ENCODE peak calls at places on chromosome 10, in five cellular contexts. One of them, this sample, is unnamed.

GRCh38 chr10:27635290-27635689 is 110.3 kb downstream of the MKX start:
- DNase-seq in colonic mucosa: peak
- DNase-seq in SK-N-SH: no peak
- DNase-seq in left lung: no peak
- DNase-seq in PC-9: no peak
- DNase-seq in this sample: no peak

GRCh38 chr10:111347386-111348005 is 270.7 kb downstream of the ADRA2A start:
- DNase-seq in colonic mucosa: peak
- DNase-seq in SK-N-SH: no peak
- DNase-seq in left lung: no peak
- DNase-seq in PC-9: no peak
- DNase-seq in this sample: no peak

GRCh38 chr10:2744547-2745212 is 322.7 kb upstream of the PFKP start:
- DNase-seq in colonic mucosa: no peak
- DNase-seq in SK-N-SH: no peak
- DNase-seq in left lung: no peak
- DNase-seq in PC-9: no peak
- DNase-seq in this sample: no peak

GRCh38 chr10:124837687-124838086 is 36.1 kb downstream of the ABRAXAS2 start:
- DNase-seq in colonic mucosa: no peak
- DNase-seq in SK-N-SH: peak
- DNase-seq in left lung: no peak
- DNase-seq in PC-9: no peak
- DNase-seq in this sample: no peak

GRCh38 chr10:1542941-1543340 is 194.4 kb downstream of the ADARB2 start:
- DNase-seq in colonic mucosa: no peak
- DNase-seq in SK-N-SH: no peak
- DNase-seq in left lung: no peak
- DNase-seq in PC-9: no peak
- DNase-seq in this sample: no peak

GRCh38 chr10:67306588-67307205 is 380.9 kb downstream of the LRRTM3 start:
- DNase-seq in colonic mucosa: no peak
- DNase-seq in SK-N-SH: peak
- DNase-seq in left lung: no peak
- DNase-seq in PC-9: no peak
- DNase-seq in this sample: no peak

GRCh38 chr10:86756511-86757109 is at the start of gene BMPR1A:
- DNase-seq in colonic mucosa: peak
- DNase-seq in SK-N-SH: peak
- DNase-seq in left lung: peak
- DNase-seq in PC-9: peak
- DNase-seq in this sample: no peak

GRCh38 chr10:114996542-114996941 is 58.5 kb downstream of the TRUB1 start:
- DNase-seq in colonic mucosa: no peak
- DNase-seq in SK-N-SH: no peak
- DNase-seq in left lung: no peak
- DNase-seq in PC-9: no peak
- DNase-seq in this sample: no peak

GRCh38 chr10:128854965-128855364 is 612.1 kb upstream of the MGMT start:
- DNase-seq in colonic mucosa: peak
- DNase-seq in SK-N-SH: no peak
- DNase-seq in left lung: peak
- DNase-seq in PC-9: no peak
- DNase-seq in this sample: no peak

GRCh38 chr10:123862421-123863188 is 29.0 kb downstream of the CPXM2 start:
- DNase-seq in colonic mucosa: no peak
- DNase-seq in SK-N-SH: no peak
- DNase-seq in left lung: no peak
- DNase-seq in PC-9: no peak
- DNase-seq in this sample: no peak

GRCh38 chr10:129760003-129760315 is 204.1 kb downstream of the EBF3 start:
- DNase-seq in colonic mucosa: peak
- DNase-seq in SK-N-SH: no peak
- DNase-seq in left lung: peak
- DNase-seq in PC-9: no peak
- DNase-seq in this sample: no peak

GRCh38 chr10:130190737-130191115 is 54.5 kb downstream of the GLRX3 start:
- DNase-seq in colonic mucosa: no peak
- DNase-seq in SK-N-SH: no peak
- DNase-seq in left lung: no peak
- DNase-seq in PC-9: no peak
- DNase-seq in this sample: no peak

GRCh38 chr10:114548662-114549061 is 109.4 kb downstream of the ABLIM1 start:
- DNase-seq in colonic mucosa: peak
- DNase-seq in SK-N-SH: peak
- DNase-seq in left lung: no peak
- DNase-seq in PC-9: no peak
- DNase-seq in this sample: no peak

GRCh38 chr10:50788951-50789904 is 49.5 kb downstream of the ASAH2B start:
- DNase-seq in colonic mucosa: no peak
- DNase-seq in SK-N-SH: peak
- DNase-seq in left lung: no peak
- DNase-seq in PC-9: no peak
- DNase-seq in this sample: no peak

GRCh38 chr10:71795248-71795647 is 21.9 kb upstream of the VSIR start:
- DNase-seq in colonic mucosa: no peak
- DNase-seq in SK-N-SH: no peak
- DNase-seq in left lung: no peak
- DNase-seq in PC-9: peak
- DNase-seq in this sample: no peak

DNA sequence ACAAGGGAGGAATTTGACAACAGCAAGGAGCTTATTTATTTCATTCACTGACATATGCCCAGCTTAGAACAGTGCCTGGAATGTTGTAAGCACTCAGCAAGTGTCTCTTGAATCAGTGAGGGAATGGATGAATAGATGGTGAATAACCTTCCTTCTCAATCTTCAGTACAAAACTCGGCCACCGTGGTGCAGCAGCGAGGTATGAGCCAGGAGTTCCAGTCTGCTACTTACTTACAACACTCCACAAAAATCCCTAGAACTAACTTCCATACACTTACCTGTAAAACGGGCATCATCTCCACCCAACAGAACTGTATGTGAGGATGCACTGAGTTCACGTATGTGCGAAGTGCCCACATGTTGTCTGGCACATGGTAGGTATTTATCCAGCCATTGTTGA is 237.4 kb downstream of the WDR11 start:
- DNase-seq in colonic mucosa: no peak
- DNase-seq in SK-N-SH: peak
- DNase-seq in left lung: no peak
- DNase-seq in PC-9: no peak
- DNase-seq in this sample: no peak
- TF ChIP-seq CTCF in colonic mucosa: no peak
- TF ChIP-seq CTCF in SK-N-SH: no peak
- TF ChIP-seq CTCF in left lung: no peak
- TF ChIP-seq CTCF in PC-9: no peak
- TF ChIP-seq CTCF in this sample: no peak

GRCh38 chr10:33067917-33068316 is 109.9 kb upstream of the ITGB1 start:
- DNase-seq in colonic mucosa: no peak
- DNase-seq in SK-N-SH: no peak
- DNase-seq in left lung: no peak
- DNase-seq in PC-9: no peak
- DNase-seq in this sample: no peak

GRCh38 chr10:33067481-33067880 is 109.5 kb upstream of the ITGB1 start:
- DNase-seq in colonic mucosa: no peak
- DNase-seq in SK-N-SH: no peak
- DNase-seq in left lung: no peak
- DNase-seq in PC-9: no peak
- DNase-seq in this sample: no peak

GRCh38 chr10:33064706-33065105 is 106.7 kb upstream of the ITGB1 start:
- DNase-seq in colonic mucosa: no peak
- DNase-seq in SK-N-SH: no peak
- DNase-seq in left lung: no peak
- DNase-seq in PC-9: no peak
- DNase-seq in this sample: no peak

GRCh38 chr10:33065111-33065510 is 107.1 kb upstream of the ITGB1 start:
- DNase-seq in colonic mucosa: no peak
- DNase-seq in SK-N-SH: no peak
- DNase-seq in left lung: no peak
- DNase-seq in PC-9: no peak
- DNase-seq in this sample: no peak

DNA sequence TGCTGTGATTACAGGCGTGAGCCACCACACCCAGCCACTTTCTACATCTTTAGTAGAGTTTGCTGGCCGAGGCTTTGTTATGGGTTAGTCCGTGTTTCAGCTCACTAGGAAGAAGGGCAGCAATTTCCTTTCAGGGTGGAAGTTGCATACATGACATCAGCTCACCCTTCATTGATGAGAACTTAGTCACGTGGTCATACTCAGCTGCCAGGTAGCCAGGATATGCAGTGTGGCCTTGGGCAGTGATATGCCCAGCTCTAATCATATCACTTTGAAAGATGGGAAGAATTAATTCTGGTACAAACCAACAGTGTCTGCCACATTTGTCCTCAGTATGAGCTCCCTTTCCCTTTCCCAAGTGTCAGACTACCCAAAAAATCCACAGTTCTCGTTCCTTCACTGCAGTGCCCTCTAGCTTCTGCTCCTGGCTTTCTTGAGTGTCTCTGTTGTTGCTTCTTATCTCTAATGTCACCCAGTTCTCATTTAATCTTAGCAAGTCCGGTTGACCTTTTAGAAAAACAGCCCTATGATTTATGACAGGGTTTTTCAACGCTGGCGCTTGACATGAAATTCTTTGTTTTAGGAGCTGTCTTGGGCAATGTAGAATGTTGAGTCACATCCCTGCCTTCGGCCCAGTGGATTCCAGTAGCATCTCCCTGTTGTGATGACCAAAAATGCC is 108.7 kb upstream of the ITGB1 start:
- DNase-seq in colonic mucosa: no peak
- DNase-seq in SK-N-SH: no peak
- DNase-seq in left lung: no peak
- DNase-seq in PC-9: no peak
- DNase-seq in this sample: no peak
- TF ChIP-seq CTCF in colonic mucosa: no peak
- TF ChIP-seq CTCF in SK-N-SH: peak
- TF ChIP-seq CTCF in left lung: peak
- TF ChIP-seq CTCF in PC-9: no peak
- TF ChIP-seq CTCF in this sample: no peak

DNA sequence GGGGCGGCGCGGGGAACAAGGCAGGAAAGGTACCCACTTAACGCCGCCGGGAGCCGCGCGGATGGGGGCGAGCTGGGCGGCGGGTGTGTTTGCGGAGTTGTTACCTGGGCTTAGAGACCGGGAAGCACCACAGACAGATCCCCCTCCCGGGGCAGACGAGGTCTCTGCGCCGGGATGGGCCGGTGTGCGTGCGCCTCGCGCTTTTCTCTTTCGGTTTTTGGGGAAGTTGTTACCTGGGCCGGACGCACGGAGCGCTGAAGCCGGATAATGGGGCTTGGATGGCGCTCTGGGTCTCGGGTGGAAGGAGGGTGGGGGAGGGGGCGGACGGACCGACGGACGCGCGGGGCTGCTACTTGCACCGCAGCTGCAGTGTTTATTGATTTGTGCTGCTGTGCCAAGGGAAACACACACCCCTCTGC is 1.2 kb downstream of the ZEB1 start:
- DNase-seq in colonic mucosa: no peak
- DNase-seq in SK-N-SH: peak
- DNase-seq in left lung: peak
- DNase-seq in PC-9: peak
- DNase-seq in this sample: peak
- TF ChIP-seq CTCF in colonic mucosa: no peak
- TF ChIP-seq CTCF in SK-N-SH: no peak
- TF ChIP-seq CTCF in left lung: no peak
- TF ChIP-seq CTCF in PC-9: no peak
- TF ChIP-seq CTCF in this sample: no peak

DNA sequence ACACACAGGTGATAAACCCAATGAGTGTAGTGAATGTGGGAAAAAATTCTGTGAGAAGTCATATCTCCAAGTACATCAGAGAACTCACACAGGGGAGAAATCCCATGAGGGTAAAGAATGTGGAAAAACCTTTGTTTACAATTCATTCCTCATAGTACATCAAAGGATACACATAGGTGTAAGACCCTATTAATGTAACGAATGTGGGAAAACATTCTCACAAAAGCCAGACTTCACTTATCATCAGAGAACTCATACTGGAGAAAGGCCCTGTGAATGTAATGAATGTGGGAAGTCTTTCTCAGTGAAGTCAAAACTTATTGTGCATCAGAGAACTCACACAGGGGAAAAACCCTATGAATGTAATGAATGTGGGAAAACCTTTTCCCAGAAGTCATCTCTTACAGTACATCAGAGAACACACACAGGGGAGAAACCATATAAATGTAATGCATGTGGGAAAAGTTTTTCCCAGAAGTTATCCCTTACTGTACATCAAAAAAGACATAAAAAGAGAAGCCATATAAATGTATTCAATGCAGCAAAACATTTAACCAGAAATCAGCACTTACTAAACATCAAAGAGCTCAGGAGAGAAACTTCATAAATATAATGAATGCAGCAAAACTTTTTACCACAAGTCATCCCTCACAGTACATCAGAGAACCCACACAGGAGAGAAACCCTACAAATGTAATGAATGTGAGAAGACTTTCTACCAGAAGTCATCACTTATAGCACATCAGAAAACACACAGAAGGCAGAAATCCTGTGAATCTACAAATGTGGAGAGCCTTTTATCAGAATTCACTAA is 49.8 kb downstream of the ZNF239 start:
- DNase-seq in colonic mucosa: no peak
- DNase-seq in SK-N-SH: no peak
- DNase-seq in left lung: no peak
- DNase-seq in PC-9: no peak
- DNase-seq in this sample: no peak
- TF ChIP-seq CTCF in colonic mucosa: no peak
- TF ChIP-seq CTCF in SK-N-SH: no peak
- TF ChIP-seq CTCF in left lung: no peak
- TF ChIP-seq CTCF in PC-9: no peak
- TF ChIP-seq CTCF in this sample: no peak